ENCODE peak calls at places on chromosomes 6 and 20, in seven cellular contexts. One of them, this sample, is unnamed. For H3K9me3, the result is how much of the 10 kb centered on the place peaks cover.

GRCh38 chr6:125363010-125363359 is 61.2 kb upstream of the HDDC2 start:
- DNase-seq in neuronal stem cell: peak
- DNase-seq in CD4-positive, alpha-beta T cell: no peak
- DNase-seq in transverse colon: no peak
- DNase-seq in adipocyte: peak
- DNase-seq in tibial artery: no peak
- DNase-seq in AG04450: no peak
- DNase-seq in this sample: no peak

GRCh38 chr20:59392741-59393140 is 92.3 kb downstream of the EDN3 start:
- DNase-seq in transverse colon: no peak
- DNase-seq in CD4-positive, alpha-beta T cell: no peak
- DNase-seq in tibial artery: no peak
- DNase-seq in neuronal stem cell: no peak
- DNase-seq in AG04450: no peak
- DNase-seq in adipocyte: no peak
- DNase-seq in this sample: no peak

GRCh38 chr6:52975580-52975979 is 19.5 kb downstream of the GSTA4 start:
- DNase-seq in AG04450: no peak
- DNase-seq in neuronal stem cell: no peak
- DNase-seq in CD4-positive, alpha-beta T cell: no peak
- DNase-seq in transverse colon: no peak
- DNase-seq in tibial artery: no peak
- DNase-seq in adipocyte: peak
- DNase-seq in this sample: no peak

GRCh38 chr20:57618091-57618765 is 2.0 kb downstream of the ZBP1 start:
- DNase-seq in CD4-positive, alpha-beta T cell: no peak
- DNase-seq in transverse colon: peak
- DNase-seq in neuronal stem cell: no peak
- DNase-seq in tibial artery: peak
- DNase-seq in adipocyte: no peak
- DNase-seq in AG04450: no peak
- DNase-seq in this sample: no peak

GRCh38 chr6:28589234-28589951 is 63.7 kb downstream of the GPX5 start:
- DNase-seq in adipocyte: peak
- DNase-seq in neuronal stem cell: peak
- DNase-seq in transverse colon: peak
- DNase-seq in AG04450: peak
- DNase-seq in CD4-positive, alpha-beta T cell: no peak
- DNase-seq in tibial artery: no peak
- DNase-seq in this sample: no peak

GRCh38 chr20:44224651-44225050 is 14.1 kb upstream of the OSER1 start:
- DNase-seq in adipocyte: no peak
- DNase-seq in transverse colon: no peak
- DNase-seq in tibial artery: no peak
- DNase-seq in AG04450: no peak
- DNase-seq in CD4-positive, alpha-beta T cell: no peak
- DNase-seq in neuronal stem cell: no peak
- DNase-seq in this sample: no peak

GRCh38 chr20:40532103-40532502 is 156.9 kb downstream of the MAFB start:
- DNase-seq in transverse colon: no peak
- DNase-seq in AG04450: no peak
- DNase-seq in CD4-positive, alpha-beta T cell: no peak
- DNase-seq in adipocyte: no peak
- DNase-seq in tibial artery: no peak
- DNase-seq in neuronal stem cell: no peak
- DNase-seq in this sample: no peak

GRCh38 chr6:151054304-151054703 is 185.5 kb upstream of the AKAP12 start:
- DNase-seq in adipocyte: no peak
- DNase-seq in tibial artery: no peak
- DNase-seq in CD4-positive, alpha-beta T cell: no peak
- DNase-seq in transverse colon: no peak
- DNase-seq in neuronal stem cell: no peak
- DNase-seq in AG04450: no peak
- DNase-seq in this sample: no peak

GRCh38 chr6:145929037-145929633 is 35.0 kb downstream of the SHPRH start:
- DNase-seq in neuronal stem cell: peak
- DNase-seq in adipocyte: peak
- DNase-seq in tibial artery: no peak
- DNase-seq in AG04450: peak
- DNase-seq in CD4-positive, alpha-beta T cell: no peak
- DNase-seq in transverse colon: no peak
- DNase-seq in this sample: no peak

GRCh38 chr6:36200154-36200891 is 3.8 kb downstream of the BRPF3 start:
- DNase-seq in transverse colon: no peak
- DNase-seq in adipocyte: no peak
- DNase-seq in AG04450: no peak
- DNase-seq in tibial artery: no peak
- DNase-seq in CD4-positive, alpha-beta T cell: no peak
- DNase-seq in neuronal stem cell: no peak
- DNase-seq in this sample: no peak

GRCh38 chr6:21791066-21791465 is 197.5 kb downstream of the SOX4 start:
- DNase-seq in CD4-positive, alpha-beta T cell: no peak
- DNase-seq in AG04450: no peak
- DNase-seq in neuronal stem cell: no peak
- DNase-seq in tibial artery: no peak
- DNase-seq in adipocyte: no peak
- DNase-seq in transverse colon: no peak
- DNase-seq in this sample: no peak

GRCh38 chr6:33929575-33930288 is 125.9 kb upstream of the MLN start:
- DNase-seq in tibial artery: no peak
- DNase-seq in neuronal stem cell: no peak
- DNase-seq in AG04450: no peak
- DNase-seq in CD4-positive, alpha-beta T cell: no peak
- DNase-seq in transverse colon: no peak
- DNase-seq in adipocyte: no peak
- DNase-seq in this sample: no peak

GRCh38 chr6:90644492-90644891 is 57.6 kb upstream of the MAP3K7 start:
- DNase-seq in tibial artery: no peak
- DNase-seq in CD4-positive, alpha-beta T cell: no peak
- DNase-seq in neuronal stem cell: no peak
- DNase-seq in transverse colon: no peak
- DNase-seq in AG04450: no peak
- DNase-seq in adipocyte: no peak
- DNase-seq in this sample: no peak

GRCh38 chr20:7237251-7237650 is 469.8 kb downstream of the BMP2 start:
- DNase-seq in AG04450: no peak
- DNase-seq in adipocyte: no peak
- DNase-seq in transverse colon: no peak
- DNase-seq in tibial artery: no peak
- DNase-seq in CD4-positive, alpha-beta T cell: no peak
- DNase-seq in neuronal stem cell: no peak
- DNase-seq in this sample: no peak

GRCh38 chr20:7226156-7226555 is 458.7 kb downstream of the BMP2 start:
- DNase-seq in tibial artery: no peak
- DNase-seq in neuronal stem cell: no peak
- DNase-seq in AG04450: no peak
- DNase-seq in adipocyte: no peak
- DNase-seq in transverse colon: no peak
- DNase-seq in CD4-positive, alpha-beta T cell: no peak
- DNase-seq in this sample: no peak

GRCh38 chr20:7232796-7233195 is 465.3 kb downstream of the BMP2 start:
- DNase-seq in adipocyte: no peak
- DNase-seq in neuronal stem cell: no peak
- DNase-seq in AG04450: no peak
- DNase-seq in tibial artery: no peak
- DNase-seq in CD4-positive, alpha-beta T cell: no peak
- DNase-seq in transverse colon: no peak
- DNase-seq in this sample: no peak

DNA sequence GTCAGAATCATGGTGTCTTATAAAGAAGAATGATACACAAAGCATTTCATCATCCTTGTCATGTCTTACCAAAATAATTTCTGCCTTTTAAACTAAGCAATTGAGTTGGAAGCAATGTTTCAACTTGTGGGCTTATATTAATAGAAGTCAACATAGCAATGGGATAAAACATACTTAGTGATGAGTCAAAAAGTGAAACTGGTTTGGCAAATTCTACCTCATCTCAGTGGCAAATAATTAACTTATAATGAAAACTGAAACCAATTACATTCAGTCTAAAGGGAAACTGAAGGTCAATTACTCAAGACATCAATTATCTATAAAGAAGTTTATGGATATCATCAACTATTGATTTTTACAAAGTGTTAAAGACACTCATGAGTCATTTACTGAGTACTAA is 463.8 kb downstream of the BMP2 start:
- DNase-seq in tibial artery: no peak
- DNase-seq in AG04450: no peak
- DNase-seq in adipocyte: no peak
- DNase-seq in neuronal stem cell: no peak
- DNase-seq in CD4-positive, alpha-beta T cell: no peak
- DNase-seq in transverse colon: no peak
- DNase-seq in this sample: no peak
- H3K9me3 ChIP-seq in tibial artery: under half
- H3K9me3 ChIP-seq in AG04450: under half
- H3K9me3 ChIP-seq in adipocyte: under half
- H3K9me3 ChIP-seq in neuronal stem cell: under half
- H3K9me3 ChIP-seq in CD4-positive, alpha-beta T cell: under half
- H3K9me3 ChIP-seq in transverse colon: under half
- H3K9me3 ChIP-seq in this sample: under half

DNA sequence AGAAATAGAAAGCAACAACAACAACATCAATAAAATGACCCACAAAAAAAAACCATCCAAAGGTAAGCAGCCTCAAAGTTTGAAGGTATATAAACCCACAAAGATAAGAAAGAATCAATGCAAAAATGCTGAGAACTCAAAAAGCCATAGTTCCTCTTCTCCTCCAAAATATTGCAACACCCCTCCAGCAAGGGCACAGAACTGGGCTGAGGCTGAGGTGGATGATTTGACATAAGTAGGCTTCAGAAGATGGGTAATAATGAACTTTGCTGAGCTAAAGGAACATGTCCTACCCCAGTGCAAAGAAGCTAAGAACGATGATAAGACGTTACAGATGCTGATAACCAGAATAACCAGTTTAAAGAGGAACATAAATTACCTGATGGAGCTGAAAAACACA is 188.8 kb upstream of the BTBD3 start:
- DNase-seq in CD4-positive, alpha-beta T cell: no peak
- DNase-seq in neuronal stem cell: no peak
- DNase-seq in AG04450: no peak
- DNase-seq in transverse colon: no peak
- DNase-seq in tibial artery: no peak
- DNase-seq in adipocyte: no peak
- DNase-seq in this sample: no peak
- H3K9me3 ChIP-seq in CD4-positive, alpha-beta T cell: under half
- H3K9me3 ChIP-seq in neuronal stem cell: under half
- H3K9me3 ChIP-seq in AG04450: under half
- H3K9me3 ChIP-seq in transverse colon: under half
- H3K9me3 ChIP-seq in tibial artery: under half
- H3K9me3 ChIP-seq in adipocyte: under half
- H3K9me3 ChIP-seq in this sample: under half

DNA sequence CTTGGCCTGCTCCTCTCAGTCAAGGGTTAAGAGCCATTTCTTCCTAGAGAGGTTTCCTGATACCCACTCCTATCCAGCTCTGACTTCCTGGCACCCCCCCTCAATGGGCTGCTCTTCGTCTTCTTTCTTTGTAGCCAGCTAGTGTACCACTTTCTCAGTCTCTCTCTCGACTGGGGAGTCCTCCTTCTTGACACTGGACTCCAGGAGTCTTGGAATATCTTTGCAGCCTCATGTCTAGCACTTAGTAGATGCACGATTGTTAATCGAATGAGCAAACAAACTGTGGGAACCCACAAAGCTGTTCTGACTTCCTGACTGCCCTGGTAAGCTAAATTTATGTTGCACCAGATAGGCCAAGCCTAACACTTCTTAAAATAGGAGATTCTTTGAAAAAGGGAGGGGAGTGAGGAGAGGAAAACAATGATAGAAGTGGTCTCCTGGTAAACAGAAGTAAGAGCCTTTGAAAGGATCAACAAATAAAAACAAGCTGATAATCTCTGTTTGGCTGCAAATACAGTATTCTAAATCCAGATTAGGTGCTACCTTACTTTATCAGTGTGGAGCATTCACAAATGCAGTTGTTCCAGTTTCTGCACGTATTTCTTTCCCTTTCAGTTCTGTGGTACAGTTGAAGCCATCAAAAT is 160.1 kb upstream of the CITED2 start:
- DNase-seq in adipocyte: no peak
- DNase-seq in tibial artery: no peak
- DNase-seq in transverse colon: no peak
- DNase-seq in AG04450: no peak
- DNase-seq in neuronal stem cell: no peak
- DNase-seq in CD4-positive, alpha-beta T cell: no peak
- DNase-seq in this sample: no peak
- H3K9me3 ChIP-seq in adipocyte: under half
- H3K9me3 ChIP-seq in tibial artery: under half
- H3K9me3 ChIP-seq in transverse colon: under half
- H3K9me3 ChIP-seq in AG04450: under half
- H3K9me3 ChIP-seq in neuronal stem cell: under half
- H3K9me3 ChIP-seq in CD4-positive, alpha-beta T cell: under half
- H3K9me3 ChIP-seq in this sample: under half

GRCh38 chr6:27451660-27452390 is 21.1 kb downstream of the ZNF184 start:
- DNase-seq in AG04450: no peak
- DNase-seq in neuronal stem cell: no peak
- DNase-seq in transverse colon: no peak
- DNase-seq in adipocyte: no peak
- DNase-seq in tibial artery: no peak
- DNase-seq in CD4-positive, alpha-beta T cell: no peak
- DNase-seq in this sample: no peak

GRCh38 chr6:27448456-27448855 is 24.4 kb downstream of the ZNF184 start:
- DNase-seq in AG04450: no peak
- DNase-seq in tibial artery: no peak
- DNase-seq in neuronal stem cell: no peak
- DNase-seq in adipocyte: no peak
- DNase-seq in CD4-positive, alpha-beta T cell: no peak
- DNase-seq in transverse colon: no peak
- DNase-seq in this sample: no peak

GRCh38 chr6:27452496-27452897 is 20.4 kb downstream of the ZNF184 start:
- DNase-seq in transverse colon: no peak
- DNase-seq in tibial artery: no peak
- DNase-seq in AG04450: no peak
- DNase-seq in adipocyte: peak
- DNase-seq in CD4-positive, alpha-beta T cell: no peak
- DNase-seq in neuronal stem cell: no peak
- DNase-seq in this sample: no peak
- H3K9me3 ChIP-seq in transverse colon: half or more
- H3K9me3 ChIP-seq in tibial artery: under half
- H3K9me3 ChIP-seq in AG04450: under half
- H3K9me3 ChIP-seq in adipocyte: half or more
- H3K9me3 ChIP-seq in CD4-positive, alpha-beta T cell: half or more
- H3K9me3 ChIP-seq in neuronal stem cell: half or more
- H3K9me3 ChIP-seq in this sample: half or more

GRCh38 chr6:4849628-4850027 is 73.4 kb downstream of the CDYL start:
- DNase-seq in transverse colon: no peak
- DNase-seq in CD4-positive, alpha-beta T cell: no peak
- DNase-seq in AG04450: no peak
- DNase-seq in neuronal stem cell: no peak
- DNase-seq in tibial artery: no peak
- DNase-seq in adipocyte: no peak
- DNase-seq in this sample: no peak
- H3K9me3 ChIP-seq in transverse colon: under half
- H3K9me3 ChIP-seq in CD4-positive, alpha-beta T cell: under half
- H3K9me3 ChIP-seq in AG04450: under half
- H3K9me3 ChIP-seq in neuronal stem cell: under half
- H3K9me3 ChIP-seq in tibial artery: under half
- H3K9me3 ChIP-seq in adipocyte: under half
- H3K9me3 ChIP-seq in this sample: under half

This sample was measured in T-helper 17 cell.